ENCODE peak calls at places on chromosomes 7 and 10, in four cellular contexts. G is adrenal gland; J is CD4-positive, alpha-beta memory T cell; V is cardiac muscle cell. D is an unnamed sample.

GRCh38 chr7:47379629-47380324 is 202.1 kb downstream of the TNS3 start:
- DNase-seq in G (peak; percentile 68), J (no peak), V (peak; percentile 82), D (no peak)

GRCh38 chr7:36303202-36304098 is 86.2 kb upstream of the ANLN start:
- DNase-seq in G (peak; percentile 97), J (no peak), V (peak; percentile 93), D (no peak)

GRCh38 chr7:33760146-33760545 is 145.2 kb upstream of the BMPER start:
- DNase-seq in G (no peak), J (no peak), V (no peak), D (no peak)

GRCh38 chr7:84677386-84677785 is 482.8 kb upstream of the SEMA3A start:
- DNase-seq in G (no peak), J (no peak), V (peak; percentile 44), D (no peak)

GRCh38 chr7:84248267-84248666 is 53.7 kb upstream of the SEMA3A start:
- DNase-seq in G (no peak), J (no peak), V (peak; percentile 46), D (peak; percentile 82)

GRCh38 chr7:143286522-143286890 is 1.6 kb upstream of the CASP2 start:
- DNase-seq in G (no peak), J (no peak), V (no peak), D (no peak)

GRCh38 chr7:131538791-131539179 is 17.6 kb downstream of the PODXL start:
- DNase-seq in G (no peak), J (no peak), V (no peak), D (no peak)

GRCh38 chr7:94008537-94008936 is 4.4 kb upstream of the BET1 start:
- DNase-seq in G (no peak), J (no peak), V (peak; percentile 22), D (peak; percentile 5)

GRCh38 chr7:15764986-15765385 is 78.5 kb upstream of the MEOX2 start:
- DNase-seq in G (no peak), J (no peak), V (no peak), D (no peak)

GRCh38 chr10:80470266-80470665 is 16.2 kb downstream of the TSPAN14 start:
- DNase-seq in G (no peak), J (no peak), V (no peak), D (no peak)
- H3K27ac ChIP-seq in G (no peak overlapping the region), J (peak overlapping the region; percentile 69), V (no peak overlapping the region), D (no peak overlapping the region)

GRCh38 chr10:118286051-118286838 is 55.9 kb downstream of the FAM204A start:
- DNase-seq in G (no peak), J (no peak), V (no peak), D (no peak)

GRCh38 chr10:118287076-118287806 is 54.9 kb downstream of the FAM204A start:
- DNase-seq in G (no peak), J (no peak), V (no peak), D (no peak)

GRCh38 chr10:118277871-118278270 is 64.3 kb downstream of the FAM204A start:
- DNase-seq in G (no peak), J (no peak), V (no peak), D (no peak)

GRCh38 chr10:118278649-118279048 is 63.5 kb downstream of the FAM204A start:
- DNase-seq in G (no peak), J (no peak), V (no peak), D (no peak)

GRCh38 chr10:118282670-118283069 is 59.5 kb downstream of the FAM204A start:
- DNase-seq in G (no peak), J (no peak), V (no peak), D (no peak)
- H3K27ac ChIP-seq in G (no peak overlapping the region), J (no peak overlapping the region), V (no peak overlapping the region), D (no peak overlapping the region)

GRCh38 chr10:31129880-31130405 is 98.3 kb upstream of the ZNF438 start:
- DNase-seq in G (no peak), J (no peak), V (no peak), D (no peak)
- H3K27ac ChIP-seq in G (no peak overlapping the region), J (no peak overlapping the region), V (no peak overlapping the region), D (no peak overlapping the region)

GRCh38 chr7:11193131-11193867 is 219.6 kb downstream of the PHF14 start:
- DNase-seq in G (no peak), J (no peak), V (peak; percentile 75), D (no peak)

GRCh38 chr7:11193888-11194287 is 220.2 kb downstream of the PHF14 start:
- DNase-seq in G (no peak), J (no peak), V (peak; percentile 9), D (no peak)

GRCh38 chr7:11191574-11192220 is 218.0 kb downstream of the PHF14 start:
- DNase-seq in G (no peak), J (no peak), V (no peak), D (no peak)

GRCh38 chr7:11194492-11194891 is 220.8 kb downstream of the PHF14 start:
- DNase-seq in G (no peak), J (no peak), V (no peak), D (no peak)

DNA sequence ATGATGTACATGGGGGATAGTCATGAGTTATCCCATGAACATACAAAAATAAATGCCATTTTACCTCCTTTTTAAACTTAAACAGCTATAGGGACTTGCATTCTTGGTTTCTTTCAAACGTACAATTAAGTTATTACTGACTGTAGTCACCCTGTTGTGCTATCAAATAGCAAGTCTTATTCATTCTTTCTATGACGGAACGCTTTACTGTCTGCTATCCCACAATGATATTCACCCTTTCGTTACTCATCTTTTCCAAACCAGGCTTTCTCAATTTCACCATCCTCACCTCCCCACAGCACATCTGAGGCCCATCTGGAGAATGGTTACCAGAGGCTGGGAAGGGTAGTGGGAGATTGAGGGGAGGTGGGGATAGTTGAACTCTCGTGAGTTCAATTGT is 218.8 kb downstream of the PHF14 start:
- DNase-seq in G (no peak), J (no peak), V (peak; percentile 67), D (no peak)
- H3K27ac ChIP-seq in G (peak overlapping the region; percentile 1), J (no peak overlapping the region), V (no peak overlapping the region), D (no peak overlapping the region)

GRCh38 chr10:48526846-48527505 is 77.9 kb downstream of the ARHGAP22 start:
- DNase-seq in G (no peak), J (no peak), V (peak; percentile 9), D (no peak)
- H3K27ac ChIP-seq in G (no peak overlapping the region), J (no peak overlapping the region), V (no peak overlapping the region), D (no peak overlapping the region)